ENCODE peak calls at places on chromosomes 4 and X, in nine cellular contexts. One of them, this sample, is unnamed.

GRCh38 chr4:3791910-3792542 is 25.8 kb downstream of the ADRA2C start:
- DNase-seq in left ventricle myocardium inferior: peak; percentile 36
- DNase-seq in fibroblast of pulmonary artery: peak; percentile 21
- DNase-seq in Panc1: no peak
- DNase-seq in psoas muscle: peak; percentile 48
- DNase-seq in BE2C: no peak
- DNase-seq in effector memory CD4-positive, alpha-beta T cell: no peak
- DNase-seq in vagina: no peak
- DNase-seq in heart right ventricle: peak; percentile 46
- DNase-seq in this sample: no peak

GRCh38 chrX:153851981-153852380 is 21.6 kb upstream of the PDZD4 start:
- DNase-seq in left ventricle myocardium inferior: no peak
- DNase-seq in fibroblast of pulmonary artery: no peak
- DNase-seq in Panc1: no peak
- DNase-seq in psoas muscle: no peak
- DNase-seq in BE2C: no peak
- DNase-seq in effector memory CD4-positive, alpha-beta T cell: no peak
- DNase-seq in vagina: no peak
- DNase-seq in heart right ventricle: no peak
- DNase-seq in this sample: no peak

GRCh38 chrX:53279296-53280237 is 1.8 kb downstream of the IQSEC2 start:
- DNase-seq in left ventricle myocardium inferior: no peak
- DNase-seq in fibroblast of pulmonary artery: no peak
- DNase-seq in Panc1: no peak
- DNase-seq in psoas muscle: no peak
- DNase-seq in BE2C: no peak
- DNase-seq in effector memory CD4-positive, alpha-beta T cell: no peak
- DNase-seq in vagina: no peak
- DNase-seq in heart right ventricle: no peak
- DNase-seq in this sample: no peak

GRCh38 chrX:71144651-71145050 is at the start of gene NLGN3:
- DNase-seq in left ventricle myocardium inferior: no peak
- DNase-seq in fibroblast of pulmonary artery: no peak
- DNase-seq in Panc1: no peak
- DNase-seq in psoas muscle: no peak
- DNase-seq in BE2C: no peak
- DNase-seq in effector memory CD4-positive, alpha-beta T cell: no peak
- DNase-seq in vagina: no peak
- DNase-seq in heart right ventricle: no peak
- DNase-seq in this sample: peak; percentile 13

GRCh38 chrX:73832319-73832718 is 269.3 kb downstream of the CHIC1 start:
- DNase-seq in left ventricle myocardium inferior: no peak
- DNase-seq in fibroblast of pulmonary artery: no peak
- DNase-seq in Panc1: no peak
- DNase-seq in psoas muscle: no peak
- DNase-seq in BE2C: no peak
- DNase-seq in effector memory CD4-positive, alpha-beta T cell: no peak
- DNase-seq in vagina: no peak
- DNase-seq in heart right ventricle: no peak
- DNase-seq in this sample: no peak

GRCh38 chrX:11944486-11944885 is 186.4 kb downstream of the MSL3 start:
- DNase-seq in left ventricle myocardium inferior: no peak
- DNase-seq in fibroblast of pulmonary artery: peak; percentile 77
- DNase-seq in Panc1: no peak
- DNase-seq in psoas muscle: no peak
- DNase-seq in BE2C: no peak
- DNase-seq in effector memory CD4-positive, alpha-beta T cell: no peak
- DNase-seq in vagina: no peak
- DNase-seq in heart right ventricle: no peak
- DNase-seq in this sample: peak; percentile 20

GRCh38 chr4:159946983-159947645 is 844.2 kb downstream of the RAPGEF2 start:
- DNase-seq in left ventricle myocardium inferior: no peak
- DNase-seq in fibroblast of pulmonary artery: peak; percentile 75
- DNase-seq in Panc1: peak; percentile 17
- DNase-seq in psoas muscle: no peak
- DNase-seq in BE2C: no peak
- DNase-seq in effector memory CD4-positive, alpha-beta T cell: no peak
- DNase-seq in vagina: no peak
- DNase-seq in heart right ventricle: no peak
- DNase-seq in this sample: no peak

GRCh38 chr4:88791274-88791673 is 93.6 kb upstream of the NAP1L5 start:
- DNase-seq in left ventricle myocardium inferior: no peak
- DNase-seq in fibroblast of pulmonary artery: peak; percentile 37
- DNase-seq in Panc1: no peak
- DNase-seq in psoas muscle: no peak
- DNase-seq in BE2C: no peak
- DNase-seq in effector memory CD4-positive, alpha-beta T cell: no peak
- DNase-seq in vagina: no peak
- DNase-seq in heart right ventricle: no peak
- DNase-seq in this sample: no peak

GRCh38 chr4:169765845-169766244 is 8.1 kb upstream of the HPF1 start:
- DNase-seq in left ventricle myocardium inferior: no peak
- DNase-seq in fibroblast of pulmonary artery: no peak
- DNase-seq in Panc1: no peak
- DNase-seq in psoas muscle: no peak
- DNase-seq in BE2C: peak; percentile 26
- DNase-seq in effector memory CD4-positive, alpha-beta T cell: no peak
- DNase-seq in vagina: no peak
- DNase-seq in heart right ventricle: no peak
- DNase-seq in this sample: no peak

GRCh38 chrX:152619897-152620296 is 17.8 kb upstream of the GABRQ start:
- DNase-seq in left ventricle myocardium inferior: no peak
- DNase-seq in fibroblast of pulmonary artery: no peak
- DNase-seq in Panc1: no peak
- DNase-seq in psoas muscle: no peak
- DNase-seq in BE2C: no peak
- DNase-seq in effector memory CD4-positive, alpha-beta T cell: no peak
- DNase-seq in vagina: no peak
- DNase-seq in heart right ventricle: no peak
- DNase-seq in this sample: no peak

GRCh38 chrX:115437841-115438240 is 123.1 kb upstream of the PLS3 start:
- DNase-seq in left ventricle myocardium inferior: no peak
- DNase-seq in fibroblast of pulmonary artery: peak; percentile 21
- DNase-seq in Panc1: no peak
- DNase-seq in psoas muscle: no peak
- DNase-seq in BE2C: no peak
- DNase-seq in effector memory CD4-positive, alpha-beta T cell: no peak
- DNase-seq in vagina: no peak
- DNase-seq in heart right ventricle: no peak
- DNase-seq in this sample: no peak

GRCh38 chr4:20773144-20773997 is 73.1 kb downstream of the PACRGL start:
- DNase-seq in left ventricle myocardium inferior: no peak
- DNase-seq in fibroblast of pulmonary artery: peak; percentile 81
- DNase-seq in Panc1: peak; percentile 15
- DNase-seq in psoas muscle: no peak
- DNase-seq in BE2C: peak; percentile 61
- DNase-seq in effector memory CD4-positive, alpha-beta T cell: no peak
- DNase-seq in vagina: no peak
- DNase-seq in heart right ventricle: peak; percentile 34
- DNase-seq in this sample: peak; percentile 61

GRCh38 chr4:82774711-82775171 is 23.9 kb downstream of the SCD5 start:
- DNase-seq in left ventricle myocardium inferior: no peak
- DNase-seq in fibroblast of pulmonary artery: no peak
- DNase-seq in Panc1: no peak
- DNase-seq in psoas muscle: no peak
- DNase-seq in BE2C: no peak
- DNase-seq in effector memory CD4-positive, alpha-beta T cell: no peak
- DNase-seq in vagina: no peak
- DNase-seq in heart right ventricle: no peak
- DNase-seq in this sample: no peak

GRCh38 chrX:1388651-1389050 is 3.3 kb downstream of the SLC25A6 start:
- DNase-seq in left ventricle myocardium inferior: no peak
- DNase-seq in fibroblast of pulmonary artery: no peak
- DNase-seq in Panc1: no peak
- DNase-seq in psoas muscle: no peak
- DNase-seq in BE2C: no peak
- DNase-seq in effector memory CD4-positive, alpha-beta T cell: no peak
- DNase-seq in vagina: no peak
- DNase-seq in heart right ventricle: no peak
- DNase-seq in this sample: no peak
- H3K4me3 ChIP-seq in left ventricle myocardium inferior: peak overlapping the region; percentile 100
- H3K4me3 ChIP-seq in fibroblast of pulmonary artery: no peak overlapping the region
- H3K4me3 ChIP-seq in Panc1: no peak overlapping the region
- H3K4me3 ChIP-seq in psoas muscle: peak overlapping the region; percentile 25
- H3K4me3 ChIP-seq in BE2C: no peak overlapping the region
- H3K4me3 ChIP-seq in effector memory CD4-positive, alpha-beta T cell: no peak overlapping the region
- H3K4me3 ChIP-seq in vagina: no peak overlapping the region
- H3K4me3 ChIP-seq in heart right ventricle: no peak overlapping the region
- H3K4me3 ChIP-seq in this sample: no peak overlapping the region

DNA sequence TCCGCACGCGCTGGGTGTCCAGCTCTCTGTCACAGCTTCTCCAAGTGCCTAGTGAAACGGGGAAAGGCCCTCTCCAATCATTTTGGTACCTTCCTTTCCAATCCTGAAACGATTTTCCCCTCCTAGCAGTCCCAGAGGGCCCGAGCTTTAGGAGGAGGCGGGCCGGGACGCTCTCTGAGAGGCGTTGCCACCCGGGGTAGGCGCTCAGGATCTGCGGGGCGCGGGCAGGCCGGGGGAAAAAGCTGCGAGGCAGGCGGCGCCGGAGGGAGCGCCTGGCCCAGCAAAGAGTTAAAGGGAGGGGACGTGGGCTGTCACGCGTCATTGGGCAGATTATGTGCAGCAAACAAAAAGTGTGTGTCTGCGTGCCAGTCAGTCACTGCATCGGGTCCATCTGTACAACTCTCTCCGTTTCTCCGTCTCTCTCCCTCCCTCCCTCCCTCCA is at the start of gene PRDM8:
- DNase-seq in left ventricle myocardium inferior: no peak
- DNase-seq in fibroblast of pulmonary artery: peak; percentile 9
- DNase-seq in Panc1: no peak
- DNase-seq in psoas muscle: no peak
- DNase-seq in BE2C: peak; percentile 63
- DNase-seq in effector memory CD4-positive, alpha-beta T cell: peak; percentile 18
- DNase-seq in vagina: no peak
- DNase-seq in heart right ventricle: no peak
- DNase-seq in this sample: peak; percentile 92
- H3K4me3 ChIP-seq in left ventricle myocardium inferior: peak within 1 kb of the TSS; percentile 59
- H3K4me3 ChIP-seq in fibroblast of pulmonary artery: peak within 1 kb of the TSS; percentile 37
- H3K4me3 ChIP-seq in Panc1: no peak within 1 kb of the TSS
- H3K4me3 ChIP-seq in psoas muscle: peak within 1 kb of the TSS; percentile 56
- H3K4me3 ChIP-seq in BE2C: peak within 1 kb of the TSS; percentile 65
- H3K4me3 ChIP-seq in effector memory CD4-positive, alpha-beta T cell: peak within 1 kb of the TSS; percentile 49
- H3K4me3 ChIP-seq in vagina: peak within 1 kb of the TSS; percentile 46
- H3K4me3 ChIP-seq in heart right ventricle: no peak within 1 kb of the TSS
- H3K4me3 ChIP-seq in this sample: peak within 1 kb of the TSS; percentile 93

GRCh38 chr4:152348670-152349069 is 187.2 kb downstream of the FBXW7 start:
- DNase-seq in left ventricle myocardium inferior: no peak
- DNase-seq in fibroblast of pulmonary artery: peak; percentile 7
- DNase-seq in Panc1: no peak
- DNase-seq in psoas muscle: no peak
- DNase-seq in BE2C: no peak
- DNase-seq in effector memory CD4-positive, alpha-beta T cell: no peak
- DNase-seq in vagina: no peak
- DNase-seq in heart right ventricle: no peak
- DNase-seq in this sample: no peak

GRCh38 chr4:152351080-152351479 is 184.8 kb downstream of the FBXW7 start:
- DNase-seq in left ventricle myocardium inferior: no peak
- DNase-seq in fibroblast of pulmonary artery: no peak
- DNase-seq in Panc1: no peak
- DNase-seq in psoas muscle: no peak
- DNase-seq in BE2C: no peak
- DNase-seq in effector memory CD4-positive, alpha-beta T cell: no peak
- DNase-seq in vagina: no peak
- DNase-seq in heart right ventricle: no peak
- DNase-seq in this sample: no peak

GRCh38 chr4:152356428-152357034 is 179.4 kb downstream of the FBXW7 start:
- DNase-seq in left ventricle myocardium inferior: no peak
- DNase-seq in fibroblast of pulmonary artery: peak; percentile 64
- DNase-seq in Panc1: no peak
- DNase-seq in psoas muscle: no peak
- DNase-seq in BE2C: no peak
- DNase-seq in effector memory CD4-positive, alpha-beta T cell: no peak
- DNase-seq in vagina: no peak
- DNase-seq in heart right ventricle: no peak
- DNase-seq in this sample: no peak

GRCh38 chr4:152352215-152352614 is 183.7 kb downstream of the FBXW7 start:
- DNase-seq in left ventricle myocardium inferior: no peak
- DNase-seq in fibroblast of pulmonary artery: no peak
- DNase-seq in Panc1: no peak
- DNase-seq in psoas muscle: no peak
- DNase-seq in BE2C: no peak
- DNase-seq in effector memory CD4-positive, alpha-beta T cell: no peak
- DNase-seq in vagina: no peak
- DNase-seq in heart right ventricle: no peak
- DNase-seq in this sample: no peak

DNA sequence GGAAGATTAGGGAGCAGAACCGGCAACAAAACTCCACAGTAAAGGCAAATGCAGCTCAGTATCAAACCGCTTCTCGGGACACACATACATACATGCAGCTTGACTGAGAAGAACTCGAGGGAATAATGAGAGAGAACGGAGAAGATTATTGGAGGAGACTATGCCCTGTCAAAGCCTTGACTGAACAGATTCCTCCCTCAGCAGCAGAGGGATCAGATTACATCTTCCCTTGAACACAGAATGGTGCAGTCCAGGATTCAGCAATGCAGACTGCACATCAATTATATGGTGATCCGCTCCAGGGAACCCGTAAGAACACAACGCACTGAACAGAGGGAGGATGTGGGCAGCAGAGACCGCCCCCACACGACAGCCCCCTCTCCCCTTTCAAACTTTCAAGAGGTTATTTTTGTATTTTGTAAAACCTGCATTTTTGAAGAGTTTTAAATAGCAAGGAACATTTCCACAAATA is 183.2 kb downstream of the FBXW7 start:
- DNase-seq in left ventricle myocardium inferior: peak; percentile 20
- DNase-seq in fibroblast of pulmonary artery: peak; percentile 98
- DNase-seq in Panc1: no peak
- DNase-seq in psoas muscle: peak; percentile 50
- DNase-seq in BE2C: peak; percentile 78
- DNase-seq in effector memory CD4-positive, alpha-beta T cell: no peak
- DNase-seq in vagina: peak; percentile 94
- DNase-seq in heart right ventricle: peak; percentile 80
- DNase-seq in this sample: peak; percentile 87
- H3K4me3 ChIP-seq in left ventricle myocardium inferior: peak overlapping the region; percentile 68
- H3K4me3 ChIP-seq in fibroblast of pulmonary artery: peak overlapping the region; percentile 67
- H3K4me3 ChIP-seq in Panc1: no peak overlapping the region
- H3K4me3 ChIP-seq in psoas muscle: peak overlapping the region; percentile 58
- H3K4me3 ChIP-seq in BE2C: peak overlapping the region; percentile 89
- H3K4me3 ChIP-seq in effector memory CD4-positive, alpha-beta T cell: no peak overlapping the region
- H3K4me3 ChIP-seq in vagina: peak overlapping the region; percentile 44
- H3K4me3 ChIP-seq in heart right ventricle: peak overlapping the region; percentile 8
- H3K4me3 ChIP-seq in this sample: peak overlapping the region; percentile 47

GRCh38 chrX:104270916-104271512 is 16.3 kb upstream of the ESX1 start:
- DNase-seq in left ventricle myocardium inferior: peak; percentile 31
- DNase-seq in fibroblast of pulmonary artery: peak; percentile 46
- DNase-seq in Panc1: peak; percentile 39
- DNase-seq in psoas muscle: no peak
- DNase-seq in BE2C: peak; percentile 35
- DNase-seq in effector memory CD4-positive, alpha-beta T cell: no peak
- DNase-seq in vagina: no peak
- DNase-seq in heart right ventricle: peak; percentile 39
- DNase-seq in this sample: peak; percentile 36
- H3K4me3 ChIP-seq in left ventricle myocardium inferior: peak overlapping the region; percentile 43
- H3K4me3 ChIP-seq in fibroblast of pulmonary artery: peak overlapping the region; percentile 49
- H3K4me3 ChIP-seq in Panc1: peak overlapping the region; percentile 37
- H3K4me3 ChIP-seq in psoas muscle: peak overlapping the region; percentile 13
- H3K4me3 ChIP-seq in BE2C: peak overlapping the region; percentile 4
- H3K4me3 ChIP-seq in effector memory CD4-positive, alpha-beta T cell: peak overlapping the region; percentile 25
- H3K4me3 ChIP-seq in vagina: no peak overlapping the region
- H3K4me3 ChIP-seq in heart right ventricle: no peak overlapping the region
- H3K4me3 ChIP-seq in this sample: no peak overlapping the region

GRCh38 chrX:24055043-24055356 is 244 bp downstream of the EIF2S3 start:
- DNase-seq in left ventricle myocardium inferior: no peak
- DNase-seq in fibroblast of pulmonary artery: no peak
- DNase-seq in Panc1: no peak
- DNase-seq in psoas muscle: no peak
- DNase-seq in BE2C: no peak
- DNase-seq in effector memory CD4-positive, alpha-beta T cell: no peak
- DNase-seq in vagina: no peak
- DNase-seq in heart right ventricle: no peak
- DNase-seq in this sample: no peak
- H3K4me3 ChIP-seq in left ventricle myocardium inferior: no peak overlapping the region
- H3K4me3 ChIP-seq in fibroblast of pulmonary artery: no peak overlapping the region
- H3K4me3 ChIP-seq in Panc1: no peak overlapping the region
- H3K4me3 ChIP-seq in psoas muscle: no peak overlapping the region
- H3K4me3 ChIP-seq in BE2C: no peak overlapping the region
- H3K4me3 ChIP-seq in effector memory CD4-positive, alpha-beta T cell: peak overlapping the region; percentile 94
- H3K4me3 ChIP-seq in vagina: no peak overlapping the region
- H3K4me3 ChIP-seq in heart right ventricle: no peak overlapping the region
- H3K4me3 ChIP-seq in this sample: no peak overlapping the region

This sample was measured in WERI-Rb-1.